ENCODE peak calls at places on chromosome 13, in ten cellular contexts. G, A, B, S, T, C, M, L, H and I are unnamed samples.

GRCh38 chr13:37295046-37295445 is 189.6 kb upstream of the CSNK1A1L start:
- DNase-seq in G (peak), A (no peak), B (no peak), S (peak), T (no peak), C (no peak), M (no peak), L (no peak), H (no peak), I (no peak)

GRCh38 chr13:35630551-35631275 is 154.2 kb upstream of the MAB21L1 start:
- DNase-seq in G (peak), A (no peak), B (peak), S (peak), T (no peak), C (peak), M (peak), L (peak), H (no peak), I (no peak)

GRCh38 chr13:52414963-52415362 is 9.0 kb upstream of the THSD1 start:
- DNase-seq in G (peak), A (no peak), B (no peak), S (no peak), T (peak), C (no peak), M (no peak), L (no peak), H (no peak), I (no peak)

GRCh38 chr13:30972888-30973377 is 40.5 kb downstream of the TEX26 start:
- DNase-seq in G (no peak), A (no peak), B (peak), S (no peak), T (no peak), C (no peak), M (peak), L (no peak), H (no peak), I (no peak)

GRCh38 chr13:36297259-36297599 is 385 bp downstream of the CCDC169 start:
- DNase-seq in G (peak), A (no peak), B (peak), S (no peak), T (no peak), C (no peak), M (no peak), L (no peak), H (no peak), I (no peak)

GRCh38 chr13:110024646-110024980 is 238.2 kb upstream of the IRS2 start:
- DNase-seq in G (peak), A (no peak), B (no peak), S (no peak), T (no peak), C (no peak), M (no peak), L (no peak), H (no peak), I (no peak)

GRCh38 chr13:113726961-113727411 is 32.0 kb upstream of the TMEM255B start:
- DNase-seq in G (peak), A (no peak), B (no peak), S (no peak), T (no peak), C (peak), M (no peak), L (no peak), H (peak), I (no peak)

GRCh38 chr13:26377038-26377437 is 123.1 kb downstream of the CDK8 start:
- DNase-seq in G (peak), A (no peak), B (no peak), S (no peak), T (no peak), C (peak), M (no peak), L (peak), H (no peak), I (no peak)

GRCh38 chr13:30340367-30341184 is 33.2 kb upstream of the KATNAL1 start:
- DNase-seq in G (peak), A (no peak), B (no peak), S (peak), T (peak), C (no peak), M (peak), L (peak), H (no peak), I (no peak)

GRCh38 chr13:52454459-52454824 is 836 bp upstream of the CKAP2 start:
- DNase-seq in G (no peak), A (no peak), B (peak), S (no peak), T (no peak), C (peak), M (no peak), L (peak), H (no peak), I (peak)

GRCh38 chr13:59099182-59099950 is 1064.4 kb downstream of the DIAPH3 start:
- DNase-seq in G (no peak), A (no peak), B (no peak), S (no peak), T (no peak), C (no peak), M (no peak), L (peak), H (no peak), I (no peak)

GRCh38 chr13:28415994-28416411 is 78.9 kb downstream of the FLT1 start:
- DNase-seq in G (no peak), A (no peak), B (no peak), S (no peak), T (no peak), C (no peak), M (no peak), L (no peak), H (no peak), I (no peak)

GRCh38 chr13:46119883-46120614 is 15.2 kb upstream of the CPB2 start:
- DNase-seq in G (peak), A (no peak), B (no peak), S (no peak), T (no peak), C (no peak), M (no peak), L (no peak), H (no peak), I (no peak)
- H3K4me3 ChIP-seq in G (no peak), A (no peak), B (no peak), S (no peak), T (no peak), C (no peak), M (no peak), L (no peak), H (no peak), I (no peak)

DNA sequence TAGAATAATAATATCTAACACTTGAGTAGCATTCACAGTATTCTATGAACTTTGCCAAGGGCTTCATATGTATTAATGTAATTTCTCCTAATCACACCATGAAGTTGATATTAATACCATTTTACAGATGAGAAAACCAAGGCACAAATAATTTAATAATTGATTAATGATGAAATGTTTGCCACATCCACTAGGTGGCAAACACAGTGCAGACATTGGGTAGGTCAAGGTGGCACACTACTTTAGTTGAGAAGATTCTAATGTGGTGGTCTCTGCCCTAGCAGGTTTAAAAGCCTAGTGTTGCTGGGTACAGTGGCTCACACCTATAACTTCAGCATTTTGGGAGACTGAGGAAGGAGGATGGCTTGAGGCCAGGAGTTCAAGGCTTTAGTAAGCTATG is 412.4 kb downstream of the SUCLA2 start:
- DNase-seq in G (no peak), A (no peak), B (no peak), S (no peak), T (no peak), C (no peak), M (no peak), L (no peak), H (no peak), I (no peak)
- TF ChIP-seq CTCF in G (peak), A (no peak), B (no peak), S (no peak), T (no peak), C (peak), M (no peak), L (peak), H (no peak), I (peak)

DNA sequence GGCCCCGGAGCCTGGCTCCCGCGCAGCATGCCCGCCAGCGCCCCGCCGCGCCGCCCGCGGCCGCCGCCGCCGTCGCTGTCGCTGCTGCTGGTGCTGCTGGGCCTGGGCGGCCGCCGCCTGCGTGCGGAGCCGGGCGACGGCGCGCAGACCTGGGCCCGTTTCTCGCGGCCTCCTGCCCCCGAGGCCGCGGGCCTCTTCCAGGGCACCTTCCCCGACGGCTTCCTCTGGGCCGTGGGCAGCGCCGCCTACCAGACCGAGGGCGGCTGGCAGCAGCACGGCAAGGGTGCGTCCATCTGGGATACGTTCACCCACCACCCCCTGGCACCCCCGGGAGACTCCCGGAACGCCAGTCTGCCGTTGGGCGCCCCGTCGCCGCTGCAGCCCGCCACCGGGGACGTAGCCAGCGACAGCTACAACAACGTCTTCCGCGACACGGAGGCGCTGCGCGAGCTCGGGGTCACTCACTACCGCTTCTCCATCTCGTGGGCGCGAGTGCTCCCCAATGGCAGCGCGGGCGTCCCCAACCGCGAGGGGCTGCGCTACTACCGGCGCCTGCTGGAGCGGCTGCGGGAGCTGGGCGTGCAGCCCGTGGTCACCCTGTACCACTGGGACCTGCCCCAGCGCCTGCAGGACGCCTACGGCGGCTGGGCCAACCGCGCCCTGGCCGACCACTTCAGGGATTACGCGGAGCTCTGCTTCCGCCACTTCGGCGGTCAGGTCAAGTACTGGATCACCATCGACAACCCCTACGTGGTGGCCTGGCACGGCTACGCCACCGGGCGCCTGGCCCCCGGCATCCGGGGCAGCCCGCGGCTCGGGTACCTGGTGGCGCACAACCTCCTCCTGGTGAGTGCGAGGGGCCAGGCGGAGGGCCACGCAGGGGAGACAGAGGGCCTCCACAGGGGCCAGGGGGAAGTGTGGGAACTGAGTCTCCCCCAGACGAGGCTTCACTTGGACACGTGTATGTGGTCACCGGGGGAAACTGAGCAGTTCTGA is at the start of gene KL:
- DNase-seq in G (no peak), A (no peak), B (no peak), S (peak), T (no peak), C (no peak), M (no peak), L (peak), H (peak), I (no peak)
- H3K4me3 ChIP-seq in G (peak), A (peak), B (peak), S (peak), T (peak), C (no peak), M (no peak), L (peak), H (peak), I (peak)

GRCh38 chr13:49604570-49604969 is 19.2 kb upstream of the RCBTB1 start:
- DNase-seq in G (no peak), A (no peak), B (no peak), S (no peak), T (no peak), C (no peak), M (no peak), L (no peak), H (no peak), I (no peak)

GRCh38 chr13:49610176-49610575 is 18.1 kb upstream of the ARL11 start:
- DNase-seq in G (no peak), A (no peak), B (no peak), S (no peak), T (no peak), C (no peak), M (no peak), L (peak), H (no peak), I (no peak)

GRCh38 chr13:49607761-49608160 is 20.5 kb upstream of the ARL11 start:
- DNase-seq in G (no peak), A (no peak), B (no peak), S (no peak), T (no peak), C (no peak), M (no peak), L (peak), H (no peak), I (no peak)

GRCh38 chr13:49608932-49609331 is 19.4 kb upstream of the ARL11 start:
- DNase-seq in G (no peak), A (no peak), B (no peak), S (no peak), T (no peak), C (no peak), M (no peak), L (no peak), H (no peak), I (no peak)

DNA sequence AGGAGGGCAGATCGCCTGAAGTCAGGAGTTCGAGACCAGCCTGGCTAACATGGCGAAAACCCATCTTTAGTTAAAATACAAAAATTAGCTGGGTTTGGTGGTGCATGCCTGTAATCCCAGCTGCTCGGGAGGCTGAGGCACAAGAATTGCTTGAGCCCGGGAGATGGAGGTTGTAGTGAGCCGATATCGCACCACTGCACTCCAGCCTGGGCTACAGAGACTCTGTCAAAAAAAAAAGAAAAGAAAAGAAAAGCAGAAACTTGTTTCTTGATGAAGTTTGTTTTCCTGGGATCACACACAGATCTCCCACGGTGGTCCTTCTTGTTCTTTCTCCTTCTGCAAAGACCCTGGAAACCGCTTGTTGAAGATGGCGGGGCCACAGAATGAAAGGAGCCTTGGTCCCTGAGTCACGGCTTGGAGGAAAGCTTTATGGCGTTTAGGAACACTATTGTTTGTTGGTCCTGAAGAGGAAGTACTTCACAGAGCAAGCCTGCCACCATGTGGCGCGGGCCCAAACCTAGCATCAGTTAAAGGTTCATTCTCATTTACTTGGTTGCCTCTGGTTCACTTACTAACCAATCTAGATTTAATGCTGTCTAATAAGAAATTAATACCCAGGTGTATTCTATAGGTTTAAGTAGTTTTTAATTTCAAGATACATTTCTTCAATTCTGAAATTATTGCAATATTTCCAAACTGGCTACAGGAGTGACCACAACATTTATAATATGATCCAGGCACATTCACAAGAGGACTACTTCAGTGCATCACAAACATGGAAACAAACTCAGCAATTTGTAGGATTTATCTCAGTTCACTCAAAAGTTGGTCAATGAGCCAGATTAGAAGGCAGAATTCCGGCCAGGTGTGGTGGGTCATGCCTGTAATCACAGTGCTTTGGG is 21.3 kb upstream of the ARL11 start:
- DNase-seq in G (peak), A (peak), B (peak), S (peak), T (peak), C (peak), M (peak), L (peak), H (peak), I (peak)
- TF ChIP-seq CTCF in G (peak), A (peak), B (peak), S (peak), T (peak), C (peak), M (peak), L (peak), H (peak), I (peak)

DNA sequence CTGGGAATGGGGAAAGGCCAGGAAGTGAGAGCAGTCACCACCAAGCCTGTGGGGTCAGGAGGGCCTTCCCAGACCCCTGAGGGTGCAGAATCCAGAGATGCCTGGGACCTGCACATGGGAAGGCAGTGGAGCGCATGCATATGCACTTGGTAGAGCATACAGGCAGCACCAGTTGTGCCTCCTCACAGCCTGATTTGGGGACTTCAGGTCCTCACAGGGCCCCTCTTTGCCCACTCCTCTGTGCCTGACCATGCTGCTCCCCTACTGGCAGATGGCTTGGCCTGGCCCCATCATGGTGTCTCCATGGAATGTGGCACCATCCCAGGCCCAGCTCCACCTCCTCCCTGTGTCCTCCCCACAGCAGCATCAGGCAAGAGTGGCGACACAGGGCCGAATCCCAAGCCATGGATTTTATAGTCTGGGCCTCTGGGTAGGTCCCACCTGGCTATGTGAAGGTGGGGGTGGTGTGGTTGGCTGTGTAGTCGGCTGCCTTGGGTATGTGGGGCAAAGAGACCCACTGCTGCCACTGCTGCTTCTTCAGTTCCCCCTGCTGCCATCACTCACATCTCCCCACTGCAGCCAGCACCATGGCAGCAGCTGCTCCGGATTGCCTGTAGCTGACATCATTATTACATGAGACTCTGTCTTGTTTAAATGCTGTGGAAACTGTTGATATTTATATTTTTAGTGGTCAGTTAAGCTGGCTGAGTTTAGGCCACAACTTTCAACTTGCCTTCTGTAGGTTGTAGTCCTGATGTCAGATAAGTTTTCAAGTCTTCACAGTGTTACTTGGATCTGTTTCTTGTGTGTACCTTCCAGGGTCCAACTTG is 247.0 kb downstream of the GPC6 start:
- DNase-seq in G (no peak), A (no peak), B (no peak), S (no peak), T (no peak), C (no peak), M (peak), L (no peak), H (no peak), I (no peak)
- H3K4me3 ChIP-seq in G (no peak), A (no peak), B (no peak), S (no peak), T (no peak), C (no peak), M (no peak), L (no peak), H (no peak), I (no peak)

GRCh38 chr13:43785681-43786471 is 896 bp downstream of the ENOX1 start:
- DNase-seq in G (peak), A (no peak), B (peak), S (peak), T (peak), C (peak), M (peak), L (peak), H (peak), I (no peak)

GRCh38 chr13:43787518-43787891 is 733 bp upstream of the ENOX1 start:
- DNase-seq in G (peak), A (no peak), B (no peak), S (no peak), T (no peak), C (no peak), M (no peak), L (no peak), H (no peak), I (no peak)

GRCh38 chr13:43787998-43788397 is 1.2 kb upstream of the ENOX1 start:
- DNase-seq in G (peak), A (no peak), B (no peak), S (no peak), T (no peak), C (peak), M (no peak), L (no peak), H (no peak), I (no peak)

GRCh38 chr13:43786472-43786765 is 353 bp downstream of the ENOX1 start:
- DNase-seq in G (no peak), A (no peak), B (no peak), S (no peak), T (no peak), C (no peak), M (no peak), L (no peak), H (no peak), I (no peak)

GRCh38 chr13:43786766-43787517 is at the start of gene ENOX1:
- DNase-seq in G (peak), A (no peak), B (peak), S (peak), T (no peak), C (peak), M (peak), L (peak), H (peak), I (no peak)
- TF ChIP-seq CTCF in G (peak), A (peak), B (no peak), S (peak), T (no peak), C (no peak), M (peak), L (peak), H (no peak), I (no peak)